ENCODE peak calls at places on chromosomes 16 and 17, in nine cellular contexts. D is body of pancreas; Y is naive thymus-derived CD4-positive, alpha-beta T cell; Q is ovary; X is fibroblast of villous mesenchyme; G is fibroblast of mammary gland; S is CD8-positive, alpha-beta T cell; C is testis; V is MM.1S. L is an unnamed sample.

GRCh38 chr17:62966426-62967110 is 533 bp downstream of the TANC2 start:
- DNase-seq in D (peak; percentile 72), Y (peak; percentile 71), Q (no peak), X (peak; percentile 26), G (peak; percentile 38), S (peak; percentile 5), C (peak; percentile 67), V (no peak), L (no peak)

GRCh38 chr16:83344014-83344413 is 463.8 kb upstream of the HSBP1 start:
- DNase-seq in D (no peak), Y (no peak), Q (no peak), X (peak; percentile 95), G (peak; percentile 88), S (no peak), C (no peak), V (no peak), L (peak; percentile 92)

GRCh38 chr16:84356591-84357116 is 11.7 kb upstream of the ATP2C2 start:
- DNase-seq in D (no peak), Y (no peak), Q (no peak), X (no peak), G (no peak), S (no peak), C (no peak), V (no peak), L (no peak)

GRCh38 chr16:85253127-85253941 is 141.1 kb upstream of the CIBAR2 start:
- DNase-seq in D (peak; percentile 70), Y (peak; percentile 62), Q (peak; percentile 68), X (peak; percentile 41), G (peak; percentile 31), S (peak; percentile 46), C (peak; percentile 62), V (peak; percentile 18), L (peak; percentile 14)

GRCh38 chr17:50467114-50467854 is 1.4 kb downstream of the CHAD start:
- DNase-seq in D (no peak), Y (no peak), Q (no peak), X (no peak), G (no peak), S (no peak), C (no peak), V (no peak), L (no peak)

GRCh38 chr16:15484662-15485061 is 50.3 kb downstream of the BMERB1 start:
- DNase-seq in D (no peak), Y (no peak), Q (no peak), X (peak; percentile 74), G (peak; percentile 86), S (no peak), C (no peak), V (no peak), L (no peak)

GRCh38 chr16:85416267-85417109 is 196.6 kb upstream of the GSE1 start:
- DNase-seq in D (peak; percentile 82), Y (peak; percentile 72), Q (peak; percentile 47), X (peak; percentile 29), G (peak; percentile 36), S (peak; percentile 54), C (peak; percentile 61), V (peak; percentile 24), L (no peak)

GRCh38 chr17:75881678-75882454 is 3.5 kb upstream of the TRIM47 start:
- DNase-seq in D (no peak), Y (no peak), Q (no peak), X (no peak), G (no peak), S (no peak), C (no peak), V (peak; percentile 2), L (no peak)

GRCh38 chr17:32492281-32492623 is 5.5 kb downstream of the CDK5R1 start:
- DNase-seq in D (no peak), Y (no peak), Q (no peak), X (no peak), G (no peak), S (no peak), C (no peak), V (no peak), L (no peak)

GRCh38 chr16:4411684-4412083 is 4.7 kb downstream of the CORO7 start:
- DNase-seq in D (no peak), Y (no peak), Q (peak; percentile 60), X (no peak), G (no peak), S (no peak), C (peak; percentile 87), V (no peak), L (no peak)

GRCh38 chr16:72094266-72094610 is 591 bp downstream of the DHX38 start:
- DNase-seq in D (no peak), Y (no peak), Q (no peak), X (no peak), G (no peak), S (peak; percentile 1), C (no peak), V (peak; percentile 21), L (no peak)

GRCh38 chr16:46743232-46743719 is 4.9 kb downstream of the MYLK3 start:
- DNase-seq in D (no peak), Y (no peak), Q (no peak), X (peak; percentile 20), G (peak; percentile 8), S (no peak), C (peak; percentile 60), V (no peak), L (peak; percentile 15)

GRCh38 chr16:57039148-57039812 is 49.9 kb downstream of the NLRC5 start:
- DNase-seq in D (no peak), Y (peak; percentile 50), Q (no peak), X (peak; percentile 92), G (peak; percentile 75), S (peak; percentile 24), C (no peak), V (peak; percentile 65), L (peak; percentile 78)

GRCh38 chr17:19508327-19508867 is 25.3 kb upstream of the SLC47A1 start:
- DNase-seq in D (peak; percentile 49), Y (no peak), Q (peak; percentile 64), X (no peak), G (no peak), S (peak; percentile 35), C (no peak), V (no peak), L (no peak)

GRCh38 chr17:19502517-19502916 is 31.1 kb upstream of the SLC47A1 start:
- DNase-seq in D (no peak), Y (no peak), Q (no peak), X (no peak), G (no peak), S (peak; percentile 7), C (no peak), V (no peak), L (no peak)

GRCh38 chr17:19510903-19511302 is 22.8 kb upstream of the SLC47A1 start:
- DNase-seq in D (no peak), Y (no peak), Q (no peak), X (peak; percentile 36), G (no peak), S (no peak), C (peak; percentile 69), V (no peak), L (no peak)

DNA sequence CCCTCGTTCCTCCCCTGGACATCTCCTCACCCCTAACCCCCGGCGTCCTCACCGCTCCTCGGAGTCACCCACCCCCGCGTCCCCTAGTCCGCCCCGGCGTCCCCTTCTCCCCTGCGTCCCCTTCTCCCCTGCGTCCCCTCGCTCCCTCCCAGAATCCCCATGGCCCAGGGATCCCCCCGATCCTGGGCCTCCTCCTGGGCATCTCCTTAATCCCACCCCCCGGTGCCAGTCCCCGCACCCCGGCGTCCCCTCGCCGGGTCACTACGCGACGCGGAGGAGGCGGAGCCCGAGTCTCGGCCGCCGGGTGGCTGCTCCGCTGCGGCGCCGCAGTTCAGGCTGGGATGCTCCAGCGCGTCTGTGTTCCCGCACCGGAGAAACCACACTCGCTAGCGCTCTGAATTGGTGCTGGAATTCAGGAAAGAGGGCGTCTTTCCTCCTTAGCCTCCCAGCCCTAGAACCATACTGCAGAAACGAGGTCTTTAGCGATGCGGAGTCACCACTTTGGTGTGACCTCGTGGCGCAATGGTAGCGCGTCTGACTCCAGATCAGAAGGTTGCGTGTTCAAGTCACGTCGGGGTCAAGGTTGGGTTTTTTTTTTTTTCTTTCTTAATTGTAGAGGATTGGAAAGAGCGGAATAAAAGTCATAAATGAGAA is 25.9 kb upstream of the SLC47A1 start:
- DNase-seq in D (peak; percentile 93), Y (peak; percentile 92), Q (peak; percentile 92), X (peak; percentile 92), G (peak; percentile 93), S (peak; percentile 83), C (peak; percentile 93), V (peak; percentile 62), L (peak; percentile 90)
- H3K4me3 ChIP-seq in D (peak overlapping the region; percentile 98), Y (peak overlapping the region; percentile 99), Q (peak overlapping the region; percentile 87), X (peak overlapping the region; percentile 77), G (peak overlapping the region; percentile 69), S (peak overlapping the region; percentile 78), C (peak overlapping the region; percentile 75), V (peak overlapping the region; percentile 79), L (peak overlapping the region; percentile 77)

DNA sequence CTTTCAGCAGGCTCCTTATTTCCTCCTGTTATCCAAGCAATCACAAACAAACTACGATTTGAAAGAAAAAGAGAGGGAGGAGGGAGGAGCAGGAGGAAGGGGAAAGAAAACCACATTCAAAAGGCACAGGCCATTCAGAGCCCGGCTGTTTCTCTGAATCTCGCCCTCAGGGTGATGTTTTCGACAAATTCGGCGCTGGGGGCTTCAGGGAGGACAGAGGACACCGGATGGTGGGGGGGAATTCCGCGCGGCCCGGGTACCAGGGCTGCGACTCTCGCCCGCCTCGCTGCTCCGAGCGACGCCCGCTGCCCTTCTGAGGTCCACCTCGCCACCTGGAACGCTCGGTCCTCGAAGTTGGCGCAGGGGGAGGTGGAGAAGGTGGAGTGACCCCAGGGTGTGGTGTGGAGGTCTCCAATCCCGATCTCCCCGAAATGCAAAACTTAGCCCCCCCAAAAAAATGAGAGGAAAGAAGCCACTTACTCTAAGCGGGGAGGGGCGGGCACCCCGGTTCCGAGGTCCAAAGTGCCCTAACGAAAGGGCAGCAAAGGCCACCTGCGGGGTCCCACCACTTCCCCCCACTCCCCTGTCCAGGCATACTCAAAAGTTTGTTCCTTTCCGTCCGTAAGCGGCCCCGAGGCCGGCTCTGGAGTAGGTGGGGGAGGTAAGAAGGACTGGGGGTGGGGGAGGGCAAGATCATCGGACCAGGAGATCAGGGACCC is 1.2 kb downstream of the TOX3 start:
- DNase-seq in D (no peak), Y (no peak), Q (no peak), X (no peak), G (no peak), S (no peak), C (no peak), V (no peak), L (no peak)
- H3K4me3 ChIP-seq in D (peak overlapping the region; percentile 66), Y (no peak overlapping the region), Q (peak overlapping the region; percentile 29), X (no peak overlapping the region), G (no peak overlapping the region), S (no peak overlapping the region), C (peak overlapping the region; percentile 29), V (no peak overlapping the region), L (no peak overlapping the region)

DNA sequence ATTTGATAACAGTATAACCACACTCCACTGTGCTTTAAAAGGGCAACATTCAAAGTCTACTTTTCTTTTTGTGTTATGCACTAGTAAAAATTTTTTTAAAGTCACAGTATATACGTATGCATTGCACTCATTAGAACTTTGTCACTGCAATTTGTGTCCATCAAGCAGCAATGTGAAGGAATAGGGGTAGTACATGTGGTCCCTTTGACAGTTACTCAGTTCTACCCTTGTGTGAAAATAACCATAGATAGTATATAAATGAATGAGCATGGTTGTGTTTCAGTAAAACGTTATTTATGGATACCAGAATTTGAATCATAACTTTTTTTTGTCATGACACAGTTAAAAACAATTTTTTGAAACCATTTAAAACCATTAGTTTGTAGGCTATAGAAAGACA is 30.7 kb downstream of the NFATC3 start:
- DNase-seq in D (no peak), Y (no peak), Q (no peak), X (no peak), G (no peak), S (no peak), C (no peak), V (no peak), L (no peak)
- H3K4me3 ChIP-seq in D (no peak overlapping the region), Y (no peak overlapping the region), Q (no peak overlapping the region), X (no peak overlapping the region), G (no peak overlapping the region), S (no peak overlapping the region), C (no peak overlapping the region), V (no peak overlapping the region), L (no peak overlapping the region)

GRCh38 chr17:42135664-42136653 is 13.4 kb downstream of the HSPB9 start:
- DNase-seq in D (peak; percentile 91), Y (no peak), Q (peak; percentile 78), X (peak; percentile 91), G (peak; percentile 73), S (no peak), C (peak; percentile 58), V (no peak), L (peak; percentile 46)
- H3K4me3 ChIP-seq in D (no peak overlapping the region), Y (no peak overlapping the region), Q (no peak overlapping the region), X (no peak overlapping the region), G (no peak overlapping the region), S (no peak overlapping the region), C (no peak overlapping the region), V (no peak overlapping the region), L (no peak overlapping the region)